ENCODE peak calls at places on chromosomes 5 and 9, in four cellular contexts. One of them, this sample, is unnamed.

GRCh38 chr5:139642213-139642612 is 5.9 kb upstream of the CXXC5 start:
- DNase-seq in GM12878: no peak
- DNase-seq in K562: no peak
- DNase-seq in H1: no peak
- DNase-seq in this sample: no peak

GRCh38 chr5:57538341-57538955 is 55.8 kb upstream of the ACTBL2 start:
- DNase-seq in H1: no peak
- DNase-seq in K562: no peak
- DNase-seq in GM12878: no peak
- DNase-seq in this sample: no peak

GRCh38 chr9:96382175-96382574 is 1.3 kb downstream of the SLC35D2 start:
- DNase-seq in K562: peak
- DNase-seq in H1: no peak
- DNase-seq in GM12878: no peak
- DNase-seq in this sample: peak

GRCh38 chr5:34576849-34577248 is 79.3 kb upstream of the RAI14 start:
- DNase-seq in K562: no peak
- DNase-seq in H1: no peak
- DNase-seq in GM12878: no peak
- DNase-seq in this sample: no peak

GRCh38 chr5:10704949-10705621 is 55.9 kb downstream of the DAP start:
- DNase-seq in GM12878: no peak
- DNase-seq in K562: peak
- DNase-seq in H1: no peak
- DNase-seq in this sample: no peak

GRCh38 chr5:11000517-11001353 is 239.7 kb upstream of the DAP start:
- DNase-seq in H1: no peak
- DNase-seq in GM12878: no peak
- DNase-seq in K562: no peak
- DNase-seq in this sample: no peak

GRCh38 chr9:38154501-38155421 is 85.7 kb upstream of the SHB start:
- DNase-seq in K562: no peak
- DNase-seq in H1: no peak
- DNase-seq in GM12878: no peak
- DNase-seq in this sample: no peak

GRCh38 chr9:137461663-137462395 is 2.7 kb upstream of the NSMF start:
- DNase-seq in H1: peak
- DNase-seq in K562: peak
- DNase-seq in GM12878: peak
- DNase-seq in this sample: no peak

GRCh38 chr5:68872088-68872842 is 221.5 kb upstream of the SLC30A5 start:
- DNase-seq in K562: no peak
- DNase-seq in H1: no peak
- DNase-seq in GM12878: no peak
- DNase-seq in this sample: no peak

GRCh38 chr5:172939045-172939444 is 20.2 kb upstream of the RPL26L1 start:
- DNase-seq in H1: no peak
- DNase-seq in GM12878: no peak
- DNase-seq in K562: peak
- DNase-seq in this sample: peak

GRCh38 chr9:80077059-80077458 is 505.3 kb downstream of the TLE4 start:
- DNase-seq in H1: no peak
- DNase-seq in K562: no peak
- DNase-seq in GM12878: no peak
- DNase-seq in this sample: no peak

DNA sequence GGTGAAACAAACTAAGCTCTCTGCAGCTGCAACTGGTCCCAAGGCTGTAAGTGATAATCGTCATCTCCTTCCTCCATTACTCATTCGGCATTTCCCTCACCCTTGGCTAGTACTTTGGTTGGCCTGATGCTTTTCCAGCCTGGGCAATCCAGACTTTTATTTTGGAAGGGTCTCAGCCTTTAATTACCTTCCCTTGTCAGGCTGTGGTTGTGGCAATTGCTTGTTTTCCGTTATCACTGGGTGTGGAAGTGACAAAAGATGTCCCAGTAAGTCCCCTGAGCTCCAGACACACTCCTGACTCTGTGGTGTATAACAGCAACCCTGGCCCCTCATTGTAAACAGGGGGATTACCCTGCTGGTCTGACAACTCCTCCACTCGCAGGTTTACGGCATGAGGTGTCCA is 6.3 kb upstream of the FAF2 start:
- DNase-seq in K562: peak
- DNase-seq in H1: no peak
- DNase-seq in GM12878: no peak
- DNase-seq in this sample: peak
- TF ChIP-seq BRCA1 in K562: no peak
- TF ChIP-seq BRCA1 in H1: no peak
- TF ChIP-seq BRCA1 in GM12878: no peak
- TF ChIP-seq BRCA1 in this sample: no peak

GRCh38 chr5:106882035-106882434 is 788.7 kb downstream of the EFNA5 start:
- DNase-seq in K562: no peak
- DNase-seq in GM12878: no peak
- DNase-seq in H1: no peak
- DNase-seq in this sample: no peak

GRCh38 chr5:106877881-106878280 is 792.9 kb downstream of the EFNA5 start:
- DNase-seq in K562: no peak
- DNase-seq in H1: no peak
- DNase-seq in GM12878: no peak
- DNase-seq in this sample: no peak

GRCh38 chr5:106876298-106876622 is 794.5 kb downstream of the EFNA5 start:
- DNase-seq in GM12878: no peak
- DNase-seq in K562: no peak
- DNase-seq in H1: no peak
- DNase-seq in this sample: no peak

GRCh38 chr5:106876665-106877194 is 794.0 kb downstream of the EFNA5 start:
- DNase-seq in GM12878: no peak
- DNase-seq in K562: peak
- DNase-seq in H1: no peak
- DNase-seq in this sample: peak

DNA sequence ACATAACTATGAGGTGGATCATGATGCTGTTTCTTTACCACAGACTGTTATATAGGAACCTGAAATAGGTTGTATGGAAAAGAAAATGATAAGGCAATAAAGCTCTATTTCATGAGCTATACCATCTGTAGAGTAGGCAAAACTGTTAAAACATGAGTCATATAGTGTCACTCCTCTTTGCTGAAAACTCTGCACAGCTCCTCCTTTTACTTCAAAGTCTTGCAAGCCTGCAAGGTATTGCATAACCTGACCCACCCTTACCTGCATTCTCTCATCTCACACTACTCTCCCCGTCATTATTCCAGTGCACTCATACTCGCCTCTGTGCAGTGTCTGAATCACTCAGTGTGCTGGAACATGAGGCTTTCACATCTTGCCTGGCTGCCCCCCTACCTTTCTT is 790.1 kb downstream of the EFNA5 start:
- DNase-seq in H1: no peak
- DNase-seq in K562: no peak
- DNase-seq in GM12878: no peak
- DNase-seq in this sample: no peak
- TF ChIP-seq BRCA1 in H1: no peak
- TF ChIP-seq BRCA1 in K562: no peak
- TF ChIP-seq BRCA1 in GM12878: no peak
- TF ChIP-seq BRCA1 in this sample: no peak

GRCh38 chr9:18666348-18666747 is 192.4 kb downstream of the ADAMTSL1 start:
- DNase-seq in K562: no peak
- DNase-seq in H1: no peak
- DNase-seq in GM12878: no peak
- DNase-seq in this sample: no peak
- TF ChIP-seq BRCA1 in K562: no peak
- TF ChIP-seq BRCA1 in H1: no peak
- TF ChIP-seq BRCA1 in GM12878: no peak
- TF ChIP-seq BRCA1 in this sample: no peak

GRCh38 chr5:171369056-171369455 is 18.6 kb upstream of the NPM1 start:
- DNase-seq in H1: no peak
- DNase-seq in K562: no peak
- DNase-seq in GM12878: no peak
- DNase-seq in this sample: no peak
- TF ChIP-seq BRCA1 in H1: no peak
- TF ChIP-seq BRCA1 in K562: no peak
- TF ChIP-seq BRCA1 in GM12878: no peak
- TF ChIP-seq BRCA1 in this sample: no peak

GRCh38 chr5:89769975-89770374 is 639.6 kb downstream of the CETN3 start:
- DNase-seq in H1: no peak
- DNase-seq in K562: no peak
- DNase-seq in GM12878: no peak
- DNase-seq in this sample: no peak
- TF ChIP-seq BRCA1 in H1: no peak
- TF ChIP-seq BRCA1 in K562: no peak
- TF ChIP-seq BRCA1 in GM12878: no peak
- TF ChIP-seq BRCA1 in this sample: no peak

GRCh38 chr9:133863193-133863592 is 125.0 kb upstream of the SARDH start:
- DNase-seq in H1: no peak
- DNase-seq in K562: no peak
- DNase-seq in GM12878: no peak
- DNase-seq in this sample: no peak
- TF ChIP-seq BRCA1 in H1: no peak
- TF ChIP-seq BRCA1 in K562: no peak
- TF ChIP-seq BRCA1 in GM12878: no peak
- TF ChIP-seq BRCA1 in this sample: no peak

DNA sequence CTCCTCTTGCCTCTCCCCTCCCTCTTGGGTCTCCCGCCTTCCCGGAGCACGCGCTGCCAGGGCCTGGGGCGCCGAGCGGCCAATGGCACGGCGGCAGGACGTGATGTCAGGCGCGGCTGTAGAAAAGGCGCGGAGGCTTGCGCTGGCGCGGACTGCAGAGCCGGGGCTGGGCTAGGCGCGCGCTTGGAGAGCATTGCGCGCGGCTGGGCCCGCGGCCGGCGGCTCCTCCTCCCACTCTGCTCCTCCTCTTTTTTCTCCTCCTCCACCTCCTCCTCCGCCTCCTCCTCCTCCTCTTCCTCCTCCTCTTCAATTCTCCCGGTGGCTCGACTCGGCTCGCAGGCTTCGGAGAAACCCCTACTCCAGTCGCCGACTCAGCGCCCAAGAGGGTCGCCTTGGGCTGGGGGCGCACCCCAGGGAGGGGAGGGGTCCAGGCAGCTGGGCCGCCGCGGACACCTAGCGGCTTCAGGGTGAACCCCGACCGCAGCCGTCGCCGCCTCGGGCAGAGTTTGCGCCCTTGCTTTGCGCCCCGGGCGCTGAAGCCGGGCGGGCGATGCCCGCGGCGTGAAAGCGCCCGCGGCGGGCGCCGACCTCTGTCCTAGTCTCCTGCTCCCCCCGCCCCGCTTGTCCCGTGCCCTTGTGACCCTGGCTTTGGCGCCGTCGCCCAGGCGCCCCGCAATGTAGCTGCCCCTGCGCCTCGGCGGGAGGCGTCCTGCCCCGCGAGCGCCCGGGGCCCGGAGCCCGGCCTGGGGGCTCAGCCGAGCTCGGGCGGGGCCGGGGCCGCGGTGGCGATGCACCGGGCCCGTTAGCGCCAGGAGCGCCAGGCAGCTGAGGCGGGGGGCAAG is at the start of gene LHX2:
- DNase-seq in K562: peak
- DNase-seq in H1: peak
- DNase-seq in GM12878: no peak
- DNase-seq in this sample: no peak
- TF ChIP-seq BRCA1 in K562: no peak
- TF ChIP-seq BRCA1 in H1: no peak
- TF ChIP-seq BRCA1 in GM12878: no peak
- TF ChIP-seq BRCA1 in this sample: no peak

DNA sequence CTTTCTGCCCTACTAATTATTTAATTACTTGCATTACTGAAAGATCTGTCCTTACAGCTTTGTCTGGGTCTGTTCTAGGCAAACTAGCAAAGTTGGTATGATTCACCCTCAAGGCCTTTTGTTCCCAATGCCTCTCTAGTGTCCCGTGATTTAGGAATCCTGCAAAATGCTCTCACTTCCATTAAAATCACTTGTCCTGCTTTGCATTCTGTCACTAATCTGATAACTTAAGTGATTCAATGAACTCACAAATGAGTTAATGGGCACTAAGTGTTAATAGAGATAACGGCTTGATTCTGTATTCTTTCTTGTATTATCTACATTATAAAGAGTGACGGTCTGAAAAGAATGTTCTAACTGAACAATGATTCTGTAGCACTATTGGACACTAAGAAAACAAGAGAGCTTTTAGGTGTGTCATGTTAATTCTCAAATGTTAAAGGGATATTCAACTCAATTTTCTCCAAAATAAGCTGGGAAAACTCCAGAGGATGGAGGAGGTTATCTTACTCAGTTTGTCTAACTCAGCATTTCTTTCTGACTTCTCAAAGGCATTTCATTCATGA is 697.3 kb downstream of the CETN3 start:
- DNase-seq in H1: no peak
- DNase-seq in K562: no peak
- DNase-seq in GM12878: no peak
- DNase-seq in this sample: no peak
- TF ChIP-seq BRCA1 in H1: no peak
- TF ChIP-seq BRCA1 in K562: no peak
- TF ChIP-seq BRCA1 in GM12878: no peak
- TF ChIP-seq BRCA1 in this sample: no peak

GRCh38 chr5:136311999-136312398 is 53.3 kb downstream of the TRPC7 start:
- DNase-seq in K562: peak
- DNase-seq in H1: no peak
- DNase-seq in GM12878: no peak
- DNase-seq in this sample: no peak

GRCh38 chr5:136309932-136310598 is 55.3 kb downstream of the TRPC7 start:
- DNase-seq in H1: no peak
- DNase-seq in GM12878: peak
- DNase-seq in K562: no peak
- DNase-seq in this sample: no peak

GRCh38 chr5:136309376-136309775 is 56.0 kb downstream of the TRPC7 start:
- DNase-seq in K562: no peak
- DNase-seq in GM12878: no peak
- DNase-seq in H1: no peak
- DNase-seq in this sample: no peak

GRCh38 chr5:136314302-136314701 is 51.0 kb downstream of the TRPC7 start:
- DNase-seq in K562: no peak
- DNase-seq in GM12878: no peak
- DNase-seq in H1: no peak
- DNase-seq in this sample: no peak

DNA sequence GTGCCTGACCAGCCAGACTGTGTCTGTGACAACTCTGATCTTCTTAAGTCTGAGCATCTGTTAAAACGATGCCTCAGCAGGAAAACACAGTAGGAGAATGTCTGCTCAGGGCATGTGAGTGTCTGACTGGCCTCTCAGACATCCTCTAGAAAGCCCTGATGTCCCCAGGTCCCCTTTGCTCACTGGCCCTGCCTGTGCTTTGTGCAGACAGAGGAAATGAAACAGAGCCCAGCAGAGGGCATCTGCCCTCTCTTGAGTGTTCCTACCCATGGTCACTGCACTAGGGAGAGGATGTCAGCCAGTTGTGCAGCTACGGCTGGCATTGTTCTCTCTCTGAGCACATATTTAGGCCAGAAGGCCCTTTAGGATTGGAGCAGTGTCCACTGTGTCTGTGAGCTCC is 56.9 kb downstream of the TRPC7 start:
- DNase-seq in H1: no peak
- DNase-seq in K562: no peak
- DNase-seq in GM12878: no peak
- DNase-seq in this sample: no peak
- TF ChIP-seq BRCA1 in H1: no peak
- TF ChIP-seq BRCA1 in K562: no peak
- TF ChIP-seq BRCA1 in GM12878: no peak
- TF ChIP-seq BRCA1 in this sample: no peak

This sample was measured in HepG2.